ENCODE peak calls at places on chromosomes 12 and 14, in six cellular contexts. One of them, this sample, is unnamed.

GRCh38 chr14:57610631-57611030 is 117.0 kb upstream of the CCDC198 start:
- DNase-seq in GM12891: no peak
- DNase-seq in K562: no peak
- DNase-seq in HepG2: no peak
- DNase-seq in SK-N-SH: no peak
- DNase-seq in GM12878: no peak
- DNase-seq in this sample: no peak

GRCh38 chr14:34824826-34825225 is 50.3 kb downstream of the BAZ1A start:
- DNase-seq in GM12891: no peak
- DNase-seq in K562: no peak
- DNase-seq in HepG2: no peak
- DNase-seq in SK-N-SH: no peak
- DNase-seq in GM12878: no peak
- DNase-seq in this sample: no peak

GRCh38 chr12:64181504-64182291 is 40.4 kb downstream of the KICS2 start:
- DNase-seq in GM12891: no peak
- DNase-seq in K562: no peak
- DNase-seq in HepG2: peak
- DNase-seq in SK-N-SH: peak
- DNase-seq in GM12878: no peak
- DNase-seq in this sample: no peak

GRCh38 chr12:56247923-56248322 is 10.3 kb downstream of the ANKRD52 start:
- DNase-seq in GM12891: no peak
- DNase-seq in K562: no peak
- DNase-seq in HepG2: no peak
- DNase-seq in SK-N-SH: no peak
- DNase-seq in GM12878: no peak
- DNase-seq in this sample: no peak

GRCh38 chr14:60174352-60175254 is 9.4 kb upstream of the DHRS7 start:
- DNase-seq in GM12891: no peak
- DNase-seq in K562: no peak
- DNase-seq in HepG2: no peak
- DNase-seq in SK-N-SH: no peak
- DNase-seq in GM12878: no peak
- DNase-seq in this sample: no peak

GRCh38 chr12:116559330-116560080 is at the start of gene MAP1LC3B2:
- DNase-seq in GM12891: peak
- DNase-seq in K562: peak
- DNase-seq in HepG2: peak
- DNase-seq in SK-N-SH: no peak
- DNase-seq in GM12878: peak
- DNase-seq in this sample: no peak

GRCh38 chr12:39779768-39780340 is 160.3 kb upstream of the ABCD2 start:
- DNase-seq in GM12891: no peak
- DNase-seq in K562: no peak
- DNase-seq in HepG2: no peak
- DNase-seq in SK-N-SH: no peak
- DNase-seq in GM12878: no peak
- DNase-seq in this sample: no peak

GRCh38 chr12:111447571-111448265 is 42.0 kb downstream of the SH2B3 start:
- DNase-seq in GM12891: no peak
- DNase-seq in K562: no peak
- DNase-seq in HepG2: no peak
- DNase-seq in SK-N-SH: no peak
- DNase-seq in GM12878: no peak
- DNase-seq in this sample: no peak

GRCh38 chr12:113803829-113804140 is 162.3 kb downstream of the RBM19 start:
- DNase-seq in GM12891: no peak
- DNase-seq in K562: no peak
- DNase-seq in HepG2: no peak
- DNase-seq in SK-N-SH: no peak
- DNase-seq in GM12878: no peak
- DNase-seq in this sample: no peak

GRCh38 chr12:23349550-23349949 is 599.9 kb downstream of the SOX5 start:
- DNase-seq in GM12891: no peak
- DNase-seq in K562: no peak
- DNase-seq in HepG2: no peak
- DNase-seq in SK-N-SH: no peak
- DNase-seq in GM12878: no peak
- DNase-seq in this sample: no peak

DNA sequence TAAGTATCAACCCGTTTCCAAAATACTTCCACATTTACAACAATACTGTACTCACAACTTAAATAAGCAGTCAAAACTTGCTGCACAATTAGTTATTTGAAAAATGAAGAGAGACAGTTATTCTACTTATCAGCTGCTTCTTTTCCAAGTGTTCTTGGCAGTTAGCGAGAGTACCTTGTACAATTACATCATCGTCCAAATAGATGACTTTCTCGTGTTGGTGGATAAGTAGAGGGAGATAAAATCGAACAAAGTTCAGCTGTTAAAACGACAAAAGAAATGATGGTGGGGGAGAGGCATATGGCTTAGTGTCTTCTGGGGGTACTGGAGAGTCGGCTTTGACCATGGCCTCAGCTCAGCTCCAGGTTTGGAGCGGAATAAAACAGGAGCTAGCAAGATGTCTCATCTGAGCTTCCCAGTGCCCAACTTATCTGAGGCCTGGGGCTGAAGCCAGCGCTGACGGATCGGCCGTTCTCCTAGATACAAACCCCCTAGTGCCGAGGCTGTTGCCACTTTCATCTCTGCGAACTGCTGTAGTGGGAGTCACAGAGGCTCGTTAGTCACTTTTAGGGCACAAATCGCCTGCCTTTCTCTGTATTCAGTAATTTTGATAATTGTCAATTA is 31.7 kb downstream of the TDG start:
- DNase-seq in GM12891: no peak
- DNase-seq in K562: peak
- DNase-seq in HepG2: no peak
- DNase-seq in SK-N-SH: no peak
- DNase-seq in GM12878: no peak
- DNase-seq in this sample: no peak
- TF ChIP-seq TAF1 in GM12891: no peak
- TF ChIP-seq TAF1 in K562: no peak
- TF ChIP-seq TAF1 in HepG2: no peak
- TF ChIP-seq TAF1 in SK-N-SH: no peak
- TF ChIP-seq TAF1 in GM12878: no peak
- TF ChIP-seq TAF1 in this sample: no peak

DNA sequence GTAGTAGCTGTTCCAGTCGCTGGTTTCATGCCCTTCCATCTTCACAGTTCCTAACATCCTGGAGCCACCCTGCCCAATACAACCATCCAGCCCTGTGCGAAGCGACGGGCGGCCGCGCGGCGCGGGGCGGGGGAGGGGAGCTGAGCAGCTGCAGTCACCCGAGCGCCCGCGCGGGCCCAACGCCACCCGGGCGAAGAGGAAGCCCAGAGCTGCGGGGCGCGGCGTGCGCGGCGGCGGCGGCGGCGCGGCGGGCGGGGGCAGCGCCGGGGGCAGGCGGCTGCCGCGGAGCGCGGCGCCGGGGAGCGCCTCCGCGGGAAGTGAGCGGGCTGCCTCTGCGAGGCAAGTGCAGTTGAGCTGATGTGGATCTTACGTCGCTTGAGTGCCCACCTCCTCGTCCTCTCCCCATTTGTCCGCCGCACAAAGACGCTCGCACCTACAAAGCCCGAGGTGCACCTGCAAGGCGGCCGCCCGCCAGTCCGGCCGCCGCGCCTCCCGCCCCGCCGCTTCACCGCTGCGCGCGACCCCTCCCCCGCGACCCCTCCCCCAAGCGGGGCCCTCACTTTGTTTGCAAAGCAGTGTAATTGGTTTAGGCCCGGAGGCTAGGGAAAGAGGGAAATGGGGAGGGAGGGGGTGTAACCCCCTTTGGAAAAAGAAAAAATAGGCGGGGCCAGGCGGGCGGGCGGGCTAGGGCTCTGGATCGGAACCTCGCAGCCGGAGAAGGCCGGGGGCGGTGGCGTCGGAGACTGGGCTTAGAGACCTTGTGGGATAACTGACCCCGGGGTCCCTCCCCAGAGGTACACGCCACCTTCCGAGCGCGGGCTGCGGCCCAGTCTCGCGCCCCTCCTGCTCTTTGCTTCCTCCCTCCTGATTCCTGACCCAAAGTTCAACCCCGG is at the start of the genes FOXA1 and TTC6:
- DNase-seq in GM12891: no peak
- DNase-seq in K562: peak
- DNase-seq in HepG2: peak
- DNase-seq in SK-N-SH: peak
- DNase-seq in GM12878: no peak
- DNase-seq in this sample: no peak
- TF ChIP-seq POLR2AphosphoS5 in GM12891: no peak
- TF ChIP-seq POLR2AphosphoS5 in K562: no peak
- TF ChIP-seq POLR2AphosphoS5 in HepG2: peak
- TF ChIP-seq POLR2AphosphoS5 in SK-N-SH: no peak
- TF ChIP-seq POLR2AphosphoS5 in GM12878: no peak
- TF ChIP-seq POLR2AphosphoS5 in this sample: no peak

GRCh38 chr14:50377671-50378070 is 19.0 kb downstream of the CDKL1 start:
- DNase-seq in GM12891: no peak
- DNase-seq in K562: no peak
- DNase-seq in HepG2: no peak
- DNase-seq in SK-N-SH: no peak
- DNase-seq in GM12878: no peak
- DNase-seq in this sample: no peak

GRCh38 chr14:50375760-50376159 is 20.9 kb downstream of the CDKL1 start:
- DNase-seq in GM12891: no peak
- DNase-seq in K562: no peak
- DNase-seq in HepG2: no peak
- DNase-seq in SK-N-SH: no peak
- DNase-seq in GM12878: no peak
- DNase-seq in this sample: no peak

GRCh38 chr14:50379563-50379962 is 17.1 kb downstream of the CDKL1 start:
- DNase-seq in GM12891: no peak
- DNase-seq in K562: no peak
- DNase-seq in HepG2: no peak
- DNase-seq in SK-N-SH: no peak
- DNase-seq in GM12878: no peak
- DNase-seq in this sample: no peak

GRCh38 chr14:50371546-50371945 is 25.1 kb downstream of the CDKL1 start:
- DNase-seq in GM12891: no peak
- DNase-seq in K562: no peak
- DNase-seq in HepG2: no peak
- DNase-seq in SK-N-SH: no peak
- DNase-seq in GM12878: no peak
- DNase-seq in this sample: no peak

GRCh38 chr14:50373959-50374358 is 22.7 kb downstream of the CDKL1 start:
- DNase-seq in GM12891: no peak
- DNase-seq in K562: no peak
- DNase-seq in HepG2: no peak
- DNase-seq in SK-N-SH: no peak
- DNase-seq in GM12878: no peak
- DNase-seq in this sample: no peak
- TF ChIP-seq TAF1 in GM12891: no peak
- TF ChIP-seq TAF1 in K562: no peak
- TF ChIP-seq TAF1 in HepG2: no peak
- TF ChIP-seq TAF1 in SK-N-SH: no peak
- TF ChIP-seq TAF1 in GM12878: no peak
- TF ChIP-seq TAF1 in this sample: no peak

GRCh38 chr12:76571256-76571655 is 11.7 kb upstream of the OSBPL8 start:
- DNase-seq in GM12891: no peak
- DNase-seq in K562: no peak
- DNase-seq in HepG2: no peak
- DNase-seq in SK-N-SH: no peak
- DNase-seq in GM12878: no peak
- DNase-seq in this sample: no peak
- TF ChIP-seq POLR2AphosphoS5 in GM12891: no peak
- TF ChIP-seq POLR2AphosphoS5 in K562: no peak
- TF ChIP-seq POLR2AphosphoS5 in HepG2: no peak
- TF ChIP-seq POLR2AphosphoS5 in SK-N-SH: no peak
- TF ChIP-seq POLR2AphosphoS5 in GM12878: no peak
- TF ChIP-seq POLR2AphosphoS5 in this sample: no peak

This sample was measured in GM12892.